ENCODE peak calls at places on chromosomes 4 and X, in seven cellular contexts. X is PC-3, G is stomach, M is breast epithelium, H is ovary, C is heart right ventricle, R is fibroblast of lung. Z is an unnamed sample. For H3K9me3, the result is how much of the 10 kb centered on the place peaks cover.

GRCh38 chr4:145734576-145735329 is 54.8 kb downstream of the C4orf51 start:
- DNase-seq in M (peak), H (peak), R (peak), G (peak), X (peak), C (peak), Z (no peak)

GRCh38 chr4:48360285-48360965 is 19.1 kb downstream of the SLAIN2 start:
- DNase-seq in H (no peak), C (no peak), G (no peak), M (no peak), X (no peak), R (peak), Z (no peak)

GRCh38 chrX:106899276-106899675 is 3.9 kb downstream of the RIPPLY1 start:
- DNase-seq in R (peak), C (no peak), H (no peak), X (no peak), G (no peak), M (no peak), Z (no peak)

GRCh38 chrX:9825129-9825865 is 39.1 kb downstream of the SHROOM2 start:
- DNase-seq in G (no peak), C (no peak), X (no peak), M (no peak), H (no peak), R (no peak), Z (no peak)

GRCh38 chrX:43605351-43605750 is 50.7 kb upstream of the MAOA start:
- DNase-seq in X (peak), C (no peak), R (no peak), H (no peak), M (no peak), G (no peak), Z (no peak)

GRCh38 chr4:76752911-76753494 is 144.9 kb downstream of the SOWAHB start:
- DNase-seq in G (no peak), C (no peak), H (no peak), X (peak), R (peak), M (no peak), Z (no peak)

GRCh38 chrX:25555521-25555920 is 539.8 kb upstream of the ARX start:
- DNase-seq in G (no peak), H (no peak), R (no peak), X (no peak), C (no peak), M (no peak), Z (no peak)

GRCh38 chr4:98838528-98838927 is 90.4 kb downstream of the EIF4E start:
- DNase-seq in X (no peak), R (no peak), C (no peak), G (no peak), M (no peak), H (no peak), Z (no peak)

GRCh38 chrX:31179203-31179602 is 107.4 kb upstream of the FTHL17 start:
- DNase-seq in R (no peak), X (no peak), H (no peak), M (no peak), C (no peak), G (no peak), Z (no peak)

GRCh38 chr4:162852642-162853041 is 314.0 kb downstream of the NAF1 start:
- DNase-seq in H (no peak), G (no peak), R (no peak), C (no peak), M (no peak), X (no peak), Z (no peak)

GRCh38 chrX:153646620-153647373 is at the start of gene DUSP9:
- DNase-seq in G (peak), X (peak), H (peak), R (peak), M (no peak), C (no peak), Z (no peak)

GRCh38 chrX:68179355-68179754 is 253.9 kb downstream of the OPHN1 start:
- DNase-seq in X (no peak), G (no peak), M (no peak), C (no peak), R (no peak), H (no peak), Z (no peak)

GRCh38 chrX:120774611-120775010 is 101.1 kb downstream of the CT47B1 start:
- DNase-seq in M (no peak), G (no peak), X (no peak), H (no peak), C (no peak), R (no peak), Z (no peak)

GRCh38 chr4:54005475-54005874 is 58.9 kb downstream of the CHIC2 start:
- DNase-seq in H (no peak), R (peak), G (no peak), M (no peak), C (no peak), X (no peak), Z (no peak)

GRCh38 chrX:26037367-26037766 is 100.8 kb upstream of the MAGEB18 start:
- DNase-seq in M (no peak), R (no peak), G (no peak), H (no peak), X (no peak), C (no peak), Z (no peak)

GRCh38 chr4:151646322-151646721 is 114.5 kb downstream of the GATB start:
- DNase-seq in M (no peak), G (no peak), C (no peak), X (no peak), H (no peak), R (no peak), Z (no peak)

GRCh38 chrX:45850775-45851433 is 650.2 kb upstream of the DIPK2B start:
- DNase-seq in M (no peak), G (peak), R (peak), H (peak), X (peak), C (peak), Z (peak)

DNA sequence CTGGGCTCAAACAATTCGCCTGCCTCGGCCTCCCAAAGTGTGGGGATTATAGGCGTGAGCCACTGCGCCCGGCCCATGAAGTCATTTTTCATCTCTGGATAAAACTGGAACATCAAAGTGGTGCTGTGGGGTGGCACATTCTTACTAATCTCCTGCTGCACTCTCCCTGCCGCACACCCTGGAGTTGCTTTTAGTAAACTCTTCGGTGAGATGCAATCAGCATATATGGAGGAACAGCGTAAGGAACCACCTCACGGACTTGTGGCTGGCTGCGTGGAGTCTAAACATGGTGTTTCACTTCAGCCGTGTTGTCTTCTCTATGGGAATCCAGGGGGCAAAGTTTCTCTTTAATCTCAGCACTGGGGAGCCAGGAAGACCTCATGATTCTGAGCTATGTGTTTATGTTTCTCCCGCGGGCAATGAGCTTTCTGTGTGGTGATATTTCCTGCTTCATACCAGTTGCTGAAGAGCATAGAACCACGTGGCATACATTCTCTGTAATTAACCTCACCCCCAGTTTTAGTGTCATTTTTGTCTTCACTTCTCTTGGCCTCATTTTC is 2.1 kb upstream of the RHOH start:
- DNase-seq in H (no peak), R (no peak), C (no peak), X (no peak), M (peak), G (no peak), Z (peak)
- H3K4me3 ChIP-seq in H (no peak), R (no peak), C (peak), X (no peak), M (peak), G (no peak), Z (peak)

GRCh38 chr4:153683763-153684181 is 308 bp upstream of the TLR2 start:
- DNase-seq in H (no peak), C (no peak), G (no peak), X (no peak), M (no peak), R (no peak), Z (no peak)
- H3K9me3 ChIP-seq in H (under half), C (under half), G (under half), X (under half), M (under half), R (under half), Z (under half)

DNA sequence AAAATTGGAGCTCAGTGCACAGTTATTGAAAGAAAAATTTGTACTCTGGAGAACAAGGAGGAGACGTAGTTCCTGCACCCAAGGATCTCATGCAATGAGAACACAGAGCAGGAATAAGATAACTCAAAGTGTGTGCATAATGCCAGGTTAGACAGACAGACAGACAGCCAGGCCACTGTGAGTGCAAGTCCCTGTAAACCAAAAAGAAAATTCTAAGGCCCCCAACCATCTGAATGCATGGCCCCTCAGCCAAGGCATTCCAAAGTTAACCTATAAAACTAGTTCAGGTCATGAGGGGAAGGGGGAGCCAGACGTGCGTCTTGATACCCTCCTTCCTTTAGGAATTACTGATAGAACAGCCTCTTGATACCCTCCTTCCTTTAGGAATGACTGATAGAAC is 94.5 kb upstream of the ENPP6 start:
- DNase-seq in X (no peak), M (no peak), G (no peak), C (no peak), H (no peak), R (no peak), Z (no peak)
- H3K4me3 ChIP-seq in X (no peak), M (no peak), G (no peak), C (no peak), H (no peak), R (no peak), Z (no peak)

GRCh38 chr4:44623687-44624086 is 27.7 kb downstream of the YIPF7 start:
- DNase-seq in R (no peak), G (no peak), M (no peak), X (no peak), C (peak), H (no peak), Z (no peak)

GRCh38 chr4:44632733-44633132 is 18.7 kb downstream of the YIPF7 start:
- DNase-seq in G (no peak), H (no peak), R (no peak), M (no peak), X (no peak), C (no peak), Z (no peak)

GRCh38 chr4:44632089-44632488 is 19.3 kb downstream of the YIPF7 start:
- DNase-seq in X (peak), C (no peak), M (no peak), R (no peak), G (no peak), H (no peak), Z (no peak)

DNA sequence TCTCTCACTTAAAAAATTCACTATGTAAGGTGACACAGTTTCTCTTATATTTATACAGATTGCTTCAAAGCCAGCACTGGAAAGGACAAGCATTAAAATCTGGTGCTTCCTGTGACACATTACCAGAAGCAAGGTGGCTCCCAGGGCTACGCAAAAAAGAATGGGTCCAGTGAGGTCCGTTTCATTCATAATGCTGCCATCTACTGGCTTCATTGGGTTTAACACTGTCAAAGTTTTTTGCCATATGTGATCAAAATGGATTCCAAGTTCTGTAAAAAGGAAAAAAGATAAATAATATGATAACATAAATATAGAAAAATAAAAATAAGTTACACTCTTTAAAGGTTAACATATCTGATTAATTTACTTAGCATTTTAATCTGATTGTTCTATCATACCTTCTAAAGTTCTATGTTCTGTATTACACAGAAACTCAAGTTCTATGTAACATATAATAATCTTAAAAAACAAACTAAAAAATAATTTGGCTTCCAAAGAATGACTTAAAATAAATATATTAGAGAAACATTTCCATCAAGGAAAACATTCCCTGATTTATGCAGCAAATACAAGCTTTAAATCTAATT is 22.1 kb downstream of the YIPF7 start:
- DNase-seq in X (peak), H (no peak), R (peak), M (no peak), C (peak), G (no peak), Z (peak)
- H3K9me3 ChIP-seq in X (under half), H (under half), R (under half), M (under half), C (under half), G (under half), Z (under half)

DNA sequence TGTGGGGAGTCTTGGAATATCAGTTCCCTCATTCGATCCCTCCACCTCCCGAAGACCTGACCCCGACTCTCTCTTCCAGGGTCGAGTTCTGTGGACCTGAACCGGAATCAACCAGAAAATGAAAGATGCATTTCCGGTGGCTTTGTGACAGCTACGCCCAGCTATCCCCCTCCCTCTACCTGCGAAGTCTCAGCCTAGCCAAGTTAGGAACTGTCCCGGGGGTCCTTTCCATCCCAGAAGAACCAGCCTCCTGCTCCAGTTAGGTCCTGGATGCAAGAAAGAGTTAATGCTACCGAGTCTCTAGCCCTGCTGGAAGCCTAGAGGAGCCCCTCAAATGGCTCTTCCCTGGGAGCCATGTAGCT is 13.4 kb upstream of the ETDC start:
- DNase-seq in M (no peak), H (no peak), G (no peak), C (no peak), R (no peak), X (no peak), Z (no peak)
- H3K4me3 ChIP-seq in M (peak), H (no peak), G (peak), C (peak), R (peak), X (no peak), Z (peak)